ENCODE peak calls at places on chromosomes 11 and 22, in nine cellular contexts. One of them, this sample, is unnamed.

GRCh38 chr11:67382481-67383136 is 9.2 kb upstream of the RAD9A start:
- DNase-seq in HFF-Myc: no peak
- DNase-seq in lower leg skin: peak
- DNase-seq in IMR-90: peak
- DNase-seq in stomach: peak
- DNase-seq in dorsolateral prefrontal cortex: peak
- DNase-seq in upper lobe of right lung: peak
- DNase-seq in mesendoderm: peak
- DNase-seq in heart left ventricle: peak
- DNase-seq in this sample: peak

GRCh38 chr11:3222003-3222855 is 3.6 kb upstream of the MRGPRG start:
- DNase-seq in HFF-Myc: no peak
- DNase-seq in lower leg skin: no peak
- DNase-seq in IMR-90: no peak
- DNase-seq in stomach: peak
- DNase-seq in dorsolateral prefrontal cortex: no peak
- DNase-seq in upper lobe of right lung: no peak
- DNase-seq in mesendoderm: no peak
- DNase-seq in heart left ventricle: no peak
- DNase-seq in this sample: peak

GRCh38 chr11:34620820-34621792 is at the start of gene EHF:
- DNase-seq in HFF-Myc: no peak
- DNase-seq in lower leg skin: no peak
- DNase-seq in IMR-90: no peak
- DNase-seq in stomach: peak
- DNase-seq in dorsolateral prefrontal cortex: no peak
- DNase-seq in upper lobe of right lung: no peak
- DNase-seq in mesendoderm: no peak
- DNase-seq in heart left ventricle: no peak
- DNase-seq in this sample: no peak

GRCh38 chr22:38775656-38776055 is 18.3 kb downstream of the DNAL4 start:
- DNase-seq in HFF-Myc: no peak
- DNase-seq in lower leg skin: no peak
- DNase-seq in IMR-90: no peak
- DNase-seq in stomach: no peak
- DNase-seq in dorsolateral prefrontal cortex: no peak
- DNase-seq in upper lobe of right lung: no peak
- DNase-seq in mesendoderm: no peak
- DNase-seq in heart left ventricle: no peak
- DNase-seq in this sample: no peak

GRCh38 chr11:133541331-133542095 is 9.2 kb upstream of the OPCML start:
- DNase-seq in HFF-Myc: no peak
- DNase-seq in lower leg skin: no peak
- DNase-seq in IMR-90: no peak
- DNase-seq in stomach: no peak
- DNase-seq in dorsolateral prefrontal cortex: no peak
- DNase-seq in upper lobe of right lung: no peak
- DNase-seq in mesendoderm: peak
- DNase-seq in heart left ventricle: no peak
- DNase-seq in this sample: no peak

GRCh38 chr11:129595043-129595962 is 219.7 kb downstream of the BARX2 start:
- DNase-seq in HFF-Myc: no peak
- DNase-seq in lower leg skin: no peak
- DNase-seq in IMR-90: no peak
- DNase-seq in stomach: no peak
- DNase-seq in dorsolateral prefrontal cortex: no peak
- DNase-seq in upper lobe of right lung: no peak
- DNase-seq in mesendoderm: peak
- DNase-seq in heart left ventricle: no peak
- DNase-seq in this sample: no peak

GRCh38 chr22:26547426-26547825 is 35.2 kb upstream of the TFIP11 start:
- DNase-seq in HFF-Myc: no peak
- DNase-seq in lower leg skin: no peak
- DNase-seq in IMR-90: peak
- DNase-seq in stomach: no peak
- DNase-seq in dorsolateral prefrontal cortex: no peak
- DNase-seq in upper lobe of right lung: no peak
- DNase-seq in mesendoderm: no peak
- DNase-seq in heart left ventricle: no peak
- DNase-seq in this sample: no peak

GRCh38 chr11:102347526-102348331 is 715 bp downstream of the BIRC2 start:
- DNase-seq in HFF-Myc: no peak
- DNase-seq in lower leg skin: no peak
- DNase-seq in IMR-90: peak
- DNase-seq in stomach: no peak
- DNase-seq in dorsolateral prefrontal cortex: no peak
- DNase-seq in upper lobe of right lung: no peak
- DNase-seq in mesendoderm: peak
- DNase-seq in heart left ventricle: no peak
- DNase-seq in this sample: no peak

GRCh38 chr11:100719362-100719761 is 32.3 kb downstream of the ARHGAP42 start:
- DNase-seq in HFF-Myc: no peak
- DNase-seq in lower leg skin: no peak
- DNase-seq in IMR-90: peak
- DNase-seq in stomach: no peak
- DNase-seq in dorsolateral prefrontal cortex: no peak
- DNase-seq in upper lobe of right lung: no peak
- DNase-seq in mesendoderm: peak
- DNase-seq in heart left ventricle: no peak
- DNase-seq in this sample: no peak

GRCh38 chr11:105693075-105693474 is 83.2 kb downstream of the GRIA4 start:
- DNase-seq in HFF-Myc: no peak
- DNase-seq in lower leg skin: no peak
- DNase-seq in IMR-90: no peak
- DNase-seq in stomach: no peak
- DNase-seq in dorsolateral prefrontal cortex: no peak
- DNase-seq in upper lobe of right lung: no peak
- DNase-seq in mesendoderm: no peak
- DNase-seq in heart left ventricle: no peak
- DNase-seq in this sample: no peak

GRCh38 chr11:70948416-70948815 is 304.0 kb downstream of the SHANK2 start:
- DNase-seq in HFF-Myc: no peak
- DNase-seq in lower leg skin: no peak
- DNase-seq in IMR-90: no peak
- DNase-seq in stomach: no peak
- DNase-seq in dorsolateral prefrontal cortex: no peak
- DNase-seq in upper lobe of right lung: no peak
- DNase-seq in mesendoderm: no peak
- DNase-seq in heart left ventricle: no peak
- DNase-seq in this sample: no peak

GRCh38 chr22:43477151-43477725 is 65.4 kb downstream of the MPPED1 start:
- DNase-seq in HFF-Myc: no peak
- DNase-seq in lower leg skin: no peak
- DNase-seq in IMR-90: no peak
- DNase-seq in stomach: no peak
- DNase-seq in dorsolateral prefrontal cortex: no peak
- DNase-seq in upper lobe of right lung: no peak
- DNase-seq in mesendoderm: no peak
- DNase-seq in heart left ventricle: no peak
- DNase-seq in this sample: no peak

GRCh38 chr11:62565100-62565802 is 8.4 kb downstream of the EEF1G start:
- DNase-seq in HFF-Myc: no peak
- DNase-seq in lower leg skin: no peak
- DNase-seq in IMR-90: no peak
- DNase-seq in stomach: no peak
- DNase-seq in dorsolateral prefrontal cortex: no peak
- DNase-seq in upper lobe of right lung: no peak
- DNase-seq in mesendoderm: no peak
- DNase-seq in heart left ventricle: no peak
- DNase-seq in this sample: no peak

GRCh38 chr11:118921929-118922744 is 3.6 kb downstream of the BCL9L start:
- DNase-seq in HFF-Myc: no peak
- DNase-seq in lower leg skin: peak
- DNase-seq in IMR-90: peak
- DNase-seq in stomach: peak
- DNase-seq in dorsolateral prefrontal cortex: no peak
- DNase-seq in upper lobe of right lung: peak
- DNase-seq in mesendoderm: peak
- DNase-seq in heart left ventricle: peak
- DNase-seq in this sample: peak

GRCh38 chr11:17766590-17766989 is 32.0 kb downstream of the KCNC1 start:
- DNase-seq in HFF-Myc: no peak
- DNase-seq in lower leg skin: no peak
- DNase-seq in IMR-90: no peak
- DNase-seq in stomach: no peak
- DNase-seq in dorsolateral prefrontal cortex: no peak
- DNase-seq in upper lobe of right lung: peak
- DNase-seq in mesendoderm: no peak
- DNase-seq in heart left ventricle: no peak
- DNase-seq in this sample: no peak

GRCh38 chr11:95925011-95925410 is 1.1 kb upstream of the MTMR2 start:
- DNase-seq in HFF-Myc: no peak
- DNase-seq in lower leg skin: no peak
- DNase-seq in IMR-90: peak
- DNase-seq in stomach: no peak
- DNase-seq in dorsolateral prefrontal cortex: no peak
- DNase-seq in upper lobe of right lung: no peak
- DNase-seq in mesendoderm: peak
- DNase-seq in heart left ventricle: no peak
- DNase-seq in this sample: no peak

GRCh38 chr11:112961146-112961668 is at the start of gene NCAM1:
- DNase-seq in HFF-Myc: no peak
- DNase-seq in lower leg skin: peak
- DNase-seq in IMR-90: peak
- DNase-seq in stomach: peak
- DNase-seq in dorsolateral prefrontal cortex: peak
- DNase-seq in upper lobe of right lung: peak
- DNase-seq in mesendoderm: peak
- DNase-seq in heart left ventricle: peak
- DNase-seq in this sample: peak

GRCh38 chr11:65773784-65774411 is 6.9 kb downstream of the AP5B1 start:
- DNase-seq in HFF-Myc: no peak
- DNase-seq in lower leg skin: no peak
- DNase-seq in IMR-90: no peak
- DNase-seq in stomach: peak
- DNase-seq in dorsolateral prefrontal cortex: no peak
- DNase-seq in upper lobe of right lung: peak
- DNase-seq in mesendoderm: no peak
- DNase-seq in heart left ventricle: no peak
- DNase-seq in this sample: no peak

GRCh38 chr22:46105494-46106278 is 44.6 kb upstream of the PPARA start:
- DNase-seq in HFF-Myc: no peak
- DNase-seq in lower leg skin: no peak
- DNase-seq in IMR-90: peak
- DNase-seq in stomach: peak
- DNase-seq in dorsolateral prefrontal cortex: no peak
- DNase-seq in upper lobe of right lung: no peak
- DNase-seq in mesendoderm: no peak
- DNase-seq in heart left ventricle: no peak
- DNase-seq in this sample: no peak

GRCh38 chr11:60165538-60165937 is 17.3 kb downstream of the MS4A6A start:
- DNase-seq in HFF-Myc: no peak
- DNase-seq in lower leg skin: no peak
- DNase-seq in IMR-90: no peak
- DNase-seq in stomach: no peak
- DNase-seq in dorsolateral prefrontal cortex: no peak
- DNase-seq in upper lobe of right lung: no peak
- DNase-seq in mesendoderm: no peak
- DNase-seq in heart left ventricle: no peak
- DNase-seq in this sample: no peak

DNA sequence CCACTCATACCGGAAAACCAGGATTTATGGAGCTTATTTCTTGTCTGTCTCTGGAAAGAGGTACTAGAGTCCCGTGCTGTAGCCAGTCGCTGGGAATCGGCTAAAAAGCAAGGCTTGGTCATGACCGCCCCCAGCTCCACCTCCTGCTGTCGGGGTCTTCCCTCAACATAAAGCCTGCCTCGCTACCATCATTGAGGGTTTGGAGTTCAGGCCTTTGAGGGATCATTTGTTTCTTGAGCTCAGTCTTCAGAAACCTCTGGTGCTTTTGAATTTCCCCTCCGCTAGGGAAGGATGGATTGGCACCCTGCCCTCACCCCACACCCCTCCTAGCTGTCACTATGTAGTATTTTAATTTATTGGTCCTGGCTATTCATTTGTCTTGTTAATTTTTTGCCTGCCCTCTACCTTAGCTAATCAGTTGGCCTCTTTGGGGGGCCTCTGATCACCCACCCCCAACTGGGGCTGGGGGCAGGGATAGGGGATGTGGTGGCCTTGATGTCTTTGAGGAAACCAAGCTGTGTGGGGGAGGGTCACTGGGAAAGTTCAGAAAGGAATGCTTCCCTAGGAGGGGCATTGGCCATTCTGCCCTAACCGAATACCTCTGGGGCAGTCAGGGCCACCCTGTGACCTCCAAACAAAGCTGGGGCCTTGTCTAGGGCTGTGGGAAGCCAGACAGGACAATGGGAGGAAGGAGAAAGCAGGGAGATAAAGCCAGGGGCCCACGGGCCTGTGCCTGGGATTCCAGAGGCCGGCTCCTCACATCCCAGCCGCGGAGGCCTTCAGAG is 97.3 kb downstream of the TSPAN18 start:
- DNase-seq in HFF-Myc: no peak
- DNase-seq in lower leg skin: no peak
- DNase-seq in IMR-90: no peak
- DNase-seq in stomach: no peak
- DNase-seq in dorsolateral prefrontal cortex: no peak
- DNase-seq in upper lobe of right lung: peak
- DNase-seq in mesendoderm: peak
- DNase-seq in heart left ventricle: no peak
- DNase-seq in this sample: no peak
- H3K4me3 ChIP-seq in HFF-Myc: no peak
- H3K4me3 ChIP-seq in lower leg skin: no peak
- H3K4me3 ChIP-seq in IMR-90: no peak
- H3K4me3 ChIP-seq in stomach: no peak
- H3K4me3 ChIP-seq in dorsolateral prefrontal cortex: no peak
- H3K4me3 ChIP-seq in upper lobe of right lung: no peak
- H3K4me3 ChIP-seq in mesendoderm: no peak
- H3K4me3 ChIP-seq in heart left ventricle: no peak
- H3K4me3 ChIP-seq in this sample: no peak

GRCh38 chr11:47182380-47182779 is 3.9 kb downstream of the PACSIN3 start:
- DNase-seq in HFF-Myc: no peak
- DNase-seq in lower leg skin: no peak
- DNase-seq in IMR-90: no peak
- DNase-seq in stomach: no peak
- DNase-seq in dorsolateral prefrontal cortex: no peak
- DNase-seq in upper lobe of right lung: no peak
- DNase-seq in mesendoderm: no peak
- DNase-seq in heart left ventricle: no peak
- DNase-seq in this sample: no peak
- H3K4me3 ChIP-seq in HFF-Myc: no peak
- H3K4me3 ChIP-seq in lower leg skin: no peak
- H3K4me3 ChIP-seq in IMR-90: no peak
- H3K4me3 ChIP-seq in stomach: no peak
- H3K4me3 ChIP-seq in dorsolateral prefrontal cortex: no peak
- H3K4me3 ChIP-seq in upper lobe of right lung: no peak
- H3K4me3 ChIP-seq in mesendoderm: no peak
- H3K4me3 ChIP-seq in heart left ventricle: peak
- H3K4me3 ChIP-seq in this sample: no peak

GRCh38 chr22:20979243-20979809 is 2.8 kb upstream of the LZTR1 start:
- DNase-seq in HFF-Myc: no peak
- DNase-seq in lower leg skin: peak
- DNase-seq in IMR-90: peak
- DNase-seq in stomach: peak
- DNase-seq in dorsolateral prefrontal cortex: peak
- DNase-seq in upper lobe of right lung: peak
- DNase-seq in mesendoderm: peak
- DNase-seq in heart left ventricle: peak
- DNase-seq in this sample: peak
- H3K4me3 ChIP-seq in HFF-Myc: no peak
- H3K4me3 ChIP-seq in lower leg skin: no peak
- H3K4me3 ChIP-seq in IMR-90: peak
- H3K4me3 ChIP-seq in stomach: peak
- H3K4me3 ChIP-seq in dorsolateral prefrontal cortex: peak
- H3K4me3 ChIP-seq in upper lobe of right lung: peak
- H3K4me3 ChIP-seq in mesendoderm: no peak
- H3K4me3 ChIP-seq in heart left ventricle: peak
- H3K4me3 ChIP-seq in this sample: peak

GRCh38 chr11:111925953-111926352 is 7.2 kb downstream of the C11orf52 start:
- DNase-seq in HFF-Myc: no peak
- DNase-seq in lower leg skin: no peak
- DNase-seq in IMR-90: no peak
- DNase-seq in stomach: no peak
- DNase-seq in dorsolateral prefrontal cortex: no peak
- DNase-seq in upper lobe of right lung: no peak
- DNase-seq in mesendoderm: no peak
- DNase-seq in heart left ventricle: peak
- DNase-seq in this sample: no peak
- H3K4me3 ChIP-seq in HFF-Myc: no peak
- H3K4me3 ChIP-seq in lower leg skin: no peak
- H3K4me3 ChIP-seq in IMR-90: no peak
- H3K4me3 ChIP-seq in stomach: no peak
- H3K4me3 ChIP-seq in dorsolateral prefrontal cortex: no peak
- H3K4me3 ChIP-seq in upper lobe of right lung: no peak
- H3K4me3 ChIP-seq in mesendoderm: no peak
- H3K4me3 ChIP-seq in heart left ventricle: peak
- H3K4me3 ChIP-seq in this sample: no peak

This sample was measured in uterus.